ENCODE peak calls at places on chromosomes 5 and 9, in ten cellular contexts. A is AML-193; G is sigmoid colon; B is adipocyte; X is AG09309; Y is cerebellar cortex; V is midbrain; H is hypothalamus; M is GM10248; U is CD4-positive, alpha-beta T cell. N is an unnamed sample.

GRCh38 chr5:132380741-132381140 is 11.2 kb downstream of the SLC22A5 start:
- DNase-seq in H (no peak), Y (no peak), B (no peak), M (no peak), U (no peak), X (no peak), A (no peak), V (no peak), G (no peak), N (no peak)

GRCh38 chr9:6134661-6135177 is 80.9 kb upstream of the IL33 start:
- DNase-seq in Y (no peak), A (no peak), H (no peak), X (no peak), G (no peak), B (no peak), M (no peak), V (no peak), U (no peak), N (no peak)

GRCh38 chr5:2996687-2997086 is 245.2 kb upstream of the IRX2 start:
- DNase-seq in B (no peak), U (no peak), V (no peak), A (no peak), Y (no peak), X (no peak), G (no peak), H (no peak), M (no peak), N (no peak)

GRCh38 chr5:53322257-53322656 is 158.2 kb upstream of the FST start:
- DNase-seq in V (no peak), M (no peak), Y (no peak), G (no peak), X (no peak), B (no peak), H (no peak), A (no peak), U (no peak), N (no peak)

GRCh38 chr5:73274870-73275756 is 102.1 kb downstream of the TMEM174 start:
- DNase-seq in A (no peak), X (no peak), M (no peak), B (peak; percentile 52), U (no peak), V (peak; percentile 83), G (peak; percentile 78), Y (peak; percentile 93), H (peak; percentile 39), N (no peak)

GRCh38 chr5:147175516-147176097 is 59.2 kb upstream of the STK32A start:
- DNase-seq in U (no peak), G (no peak), Y (no peak), A (no peak), X (no peak), H (no peak), B (no peak), V (no peak), M (no peak), N (no peak)

GRCh38 chr5:150723845-150724244 is 23.0 kb upstream of the RBM22 start:
- DNase-seq in B (no peak), A (no peak), H (no peak), Y (no peak), G (no peak), U (no peak), X (no peak), M (no peak), V (no peak), N (no peak)

GRCh38 chr5:168047043-168047668 is 244.3 kb upstream of the WWC1 start:
- DNase-seq in H (no peak), X (no peak), B (peak; percentile 13), M (peak; percentile 23), U (no peak), V (peak; percentile 32), G (peak; percentile 68), Y (peak; percentile 80), A (peak; percentile 3), N (peak; percentile 29)

GRCh38 chr5:150521522-150521817 is 13.5 kb downstream of the NDST1 start:
- DNase-seq in A (no peak), M (no peak), X (no peak), Y (no peak), G (no peak), H (no peak), B (no peak), V (no peak), U (no peak), N (no peak)

GRCh38 chr9:5626727-5627634 is 1.9 kb upstream of the RIC1 start:
- DNase-seq in U (peak; percentile 30), B (peak; percentile 95), X (peak; percentile 60), H (no peak), A (peak; percentile 99), Y (no peak), G (no peak), M (peak; percentile 78), V (peak; percentile 75), N (no peak)

GRCh38 chr9:5786370-5787127 is 46.4 kb downstream of the ERMP1 start:
- DNase-seq in M (no peak), X (no peak), H (no peak), G (no peak), B (no peak), Y (no peak), A (no peak), V (peak; percentile 23), U (no peak), N (no peak)

GRCh38 chr5:72185717-72186388 is 78.6 kb downstream of the MAP1B start:
- DNase-seq in U (no peak), A (no peak), V (no peak), Y (no peak), M (no peak), X (no peak), H (no peak), B (no peak), G (no peak), N (no peak)

GRCh38 chr9:137051145-137051724 is 2.6 kb downstream of the ENTPD2 start:
- DNase-seq in M (no peak), X (no peak), U (no peak), B (no peak), G (no peak), H (no peak), Y (no peak), A (no peak), V (no peak), N (no peak)

GRCh38 chr9:38371495-38371894 is 21.0 kb upstream of the ALDH1B1 start:
- DNase-seq in H (no peak), Y (no peak), G (no peak), X (no peak), U (peak; percentile 6), V (no peak), M (peak; percentile 69), B (no peak), A (no peak), N (no peak)

GRCh38 chr5:149498724-149499336 is 52.4 kb downstream of the CSNK1A1 start:
- DNase-seq in V (no peak), A (no peak), U (no peak), G (no peak), M (no peak), X (no peak), H (no peak), B (no peak), Y (no peak), N (no peak)

GRCh38 chr9:132481467-132481866 is 71.5 kb downstream of the CFAP77 start:
- DNase-seq in V (no peak), B (no peak), M (no peak), H (no peak), Y (no peak), A (no peak), X (no peak), U (no peak), G (no peak), N (no peak)

GRCh38 chr5:127012933-127013332 is 17.4 kb downstream of the MARCHF3 start:
- DNase-seq in Y (no peak), G (no peak), M (no peak), A (no peak), H (no peak), U (no peak), X (no peak), V (no peak), B (peak; percentile 34), N (no peak)

GRCh38 chr9:19298601-19299000 is 68.1 kb downstream of the DENND4C start:
- DNase-seq in U (no peak), V (no peak), G (no peak), B (peak; percentile 54), M (no peak), X (no peak), A (no peak), H (no peak), Y (no peak), N (no peak)

GRCh38 chr5:7897014-7897600 is 28.2 kb downstream of the MTRR start:
- DNase-seq in U (peak; percentile 6), Y (peak; percentile 34), M (no peak), H (no peak), V (no peak), A (peak; percentile 34), G (no peak), X (no peak), B (peak; percentile 22), N (peak; percentile 39)

GRCh38 chr9:83047839-83048775 is 14.8 kb downstream of the RASEF start:
- DNase-seq in X (no peak), A (no peak), B (no peak), G (no peak), Y (no peak), U (no peak), M (no peak), V (no peak), H (no peak), N (no peak)

GRCh38 chr9:128683340-128684064 is 5.5 kb upstream of the SET start:
- DNase-seq in Y (peak; percentile 69), U (no peak), B (peak; percentile 73), H (no peak), A (peak; percentile 37), M (peak; percentile 54), X (no peak), G (no peak), V (no peak), N (peak; percentile 36)

GRCh38 chr5:134100283-134101011 is 14.0 kb upstream of the TCF7 start:
- DNase-seq in Y (no peak), X (no peak), H (no peak), M (peak; percentile 89), A (no peak), V (no peak), B (peak; percentile 69), G (no peak), U (peak; percentile 80), N (no peak)

GRCh38 chr5:173612948-173613347 is 3.5 kb downstream of the BOD1 start:
- DNase-seq in X (peak; percentile 31), A (no peak), G (no peak), B (peak; percentile 66), Y (no peak), H (no peak), U (no peak), V (no peak), M (no peak), N (no peak)

N was measured in neural crest cell.